ENCODE peak calls at places on chromosomes 3 and 15, in eight cellular contexts. J, K, O, F, Q, Y, E and H are unnamed samples.

GRCh38 chr3:187013080-187013838 is 82.9 kb downstream of the ST6GAL1 start:
- DNase-seq in K (no peak), J (no peak), O (no peak), Q (no peak), E (no peak), Y (no peak), F (peak), H (no peak)

GRCh38 chr3:95798628-95799027 is 1015.8 kb upstream of the EPHA6 start:
- DNase-seq in O (no peak), Q (no peak), Y (no peak), E (no peak), K (no peak), F (no peak), J (no peak), H (no peak)

GRCh38 chr3:39287216-39287858 is 7.5 kb upstream of the CX3CR1 start:
- DNase-seq in J (no peak), K (no peak), Q (no peak), Y (no peak), O (no peak), F (no peak), E (no peak), H (no peak)

GRCh38 chr3:16124636-16125035 is 49.8 kb upstream of the GALNT15 start:
- DNase-seq in K (no peak), E (no peak), F (peak), Q (peak), J (no peak), O (peak), Y (no peak), H (peak)

GRCh38 chr15:100879046-100879445 is 585 bp upstream of the ALDH1A3 start:
- DNase-seq in E (peak), F (peak), Q (no peak), J (peak), Y (no peak), O (no peak), K (no peak), H (no peak)

GRCh38 chr15:100721758-100722550 is 119.6 kb downstream of the ASB7 start:
- DNase-seq in F (peak), O (peak), K (peak), Q (peak), Y (peak), E (peak), J (no peak), H (peak)

GRCh38 chr3:123687286-123687685 is 102.4 kb upstream of the HACD2 start:
- DNase-seq in F (no peak), Q (no peak), E (no peak), K (no peak), O (no peak), J (no peak), Y (peak), H (no peak)

GRCh38 chr3:354433-354832 is 157.9 kb downstream of the CHL1 start:
- DNase-seq in K (no peak), Q (peak), F (peak), Y (peak), O (no peak), J (peak), E (no peak), H (peak)

GRCh38 chr3:66236281-66236680 is 15.5 kb downstream of the SLC25A26 start:
- DNase-seq in O (no peak), K (no peak), Y (no peak), J (peak), Q (no peak), E (no peak), F (peak), H (no peak)

GRCh38 chr15:89669309-89669865 is 9.8 kb downstream of the PLIN1 start:
- DNase-seq in O (no peak), J (no peak), E (peak), K (no peak), Y (no peak), Q (no peak), F (no peak), H (no peak)

GRCh38 chr15:71691700-71692417 is 118.5 kb upstream of the NR2E3 start:
- DNase-seq in F (peak), Q (peak), E (no peak), J (peak), Y (no peak), O (no peak), K (peak), H (no peak)

GRCh38 chr15:77819841-77820728 is 187.4 kb upstream of the LINGO1 start:
- DNase-seq in Y (peak), E (no peak), J (peak), F (peak), O (no peak), Q (no peak), K (no peak), H (no peak)

GRCh38 chr15:70478251-70478990 is 284.9 kb downstream of the UACA start:
- DNase-seq in Y (peak), E (no peak), O (no peak), Q (no peak), J (no peak), K (peak), F (no peak), H (no peak)

GRCh38 chr3:179036226-179036625 is 35.4 kb downstream of the ZMAT3 start:
- DNase-seq in Y (no peak), F (no peak), K (no peak), O (no peak), E (no peak), Q (peak), J (peak), H (peak)

GRCh38 chr3:169144691-169145090 is 518.8 kb downstream of the MECOM start:
- DNase-seq in F (peak), J (no peak), Y (no peak), O (no peak), E (no peak), Q (no peak), K (no peak), H (no peak)

GRCh38 chr3:189529468-189529867 is 101.7 kb upstream of the TP63 start:
- DNase-seq in Y (no peak), E (no peak), K (no peak), O (no peak), Q (no peak), J (no peak), F (no peak), H (no peak)

GRCh38 chr3:134446800-134447199 is 39.0 kb downstream of the ANAPC13 start:
- DNase-seq in K (no peak), E (no peak), J (no peak), F (peak), Q (peak), O (peak), Y (peak), H (no peak)

GRCh38 chr15:87527416-87527815 is 729.1 kb downstream of the NTRK3 start:
- DNase-seq in O (peak), Y (no peak), F (no peak), Q (peak), J (peak), E (no peak), K (no peak), H (peak)

GRCh38 chr3:177468331-177468730 is 271.0 kb upstream of the TBL1XR1 start:
- DNase-seq in F (peak), O (no peak), K (peak), Q (peak), Y (no peak), E (peak), J (peak), H (no peak)

GRCh38 chr15:35088329-35088728 is 3.2 kb upstream of the NANOGP8 start:
- DNase-seq in K (no peak), Y (no peak), J (no peak), O (no peak), F (no peak), Q (no peak), E (no peak), H (peak)

GRCh38 chr3:49173116-49173791 is 1.9 kb downstream of the KLHDC8B start:
- DNase-seq in Y (peak), E (no peak), F (peak), K (no peak), Q (no peak), O (no peak), J (peak), H (no peak)

GRCh38 chr15:69468241-69469121 is 15.9 kb downstream of the RPLP1 start:
- DNase-seq in F (peak), J (peak), Q (peak), O (peak), E (peak), Y (peak), K (no peak), H (peak)

DNA sequence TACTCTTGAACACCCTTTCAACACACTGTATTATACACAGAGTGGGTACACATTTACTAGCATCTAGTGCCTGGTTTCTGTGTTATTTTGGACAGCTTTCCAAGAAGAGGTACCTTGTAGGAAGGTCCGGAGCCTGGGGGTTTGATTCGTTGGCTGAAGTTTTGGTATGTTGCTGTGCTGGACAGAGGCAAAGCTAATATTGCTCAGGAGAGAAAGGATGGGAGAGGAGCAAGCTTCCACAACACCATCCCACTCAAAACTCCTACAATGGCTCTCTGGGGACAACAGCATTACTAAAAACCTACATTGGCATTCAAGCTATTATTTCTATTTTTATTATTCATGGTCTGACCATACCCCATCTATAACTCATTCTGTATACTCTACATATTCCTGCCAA is 1.1 kb upstream of the LYSMD2 start:
- DNase-seq in K (no peak), F (no peak), E (no peak), O (no peak), Y (no peak), Q (no peak), J (no peak), H (no peak)
- H3K27ac ChIP-seq in K (peak), F (no peak), E (no peak), O (no peak), Y (no peak), Q (no peak), J (no peak), H (no peak)

GRCh38 chr15:31343831-31344230 is 17.2 kb downstream of the KLF13 start:
- DNase-seq in K (no peak), Y (no peak), O (no peak), F (no peak), Q (no peak), J (no peak), E (no peak), H (no peak)

GRCh38 chr15:31346367-31347066 is 19.9 kb downstream of the KLF13 start:
- DNase-seq in O (no peak), F (no peak), J (no peak), K (no peak), Q (no peak), Y (no peak), E (no peak), H (no peak)

GRCh38 chr15:31344266-31344665 is 17.6 kb downstream of the KLF13 start:
- DNase-seq in Y (no peak), K (no peak), F (no peak), O (no peak), E (no peak), J (no peak), Q (no peak), H (no peak)

GRCh38 chr15:31345606-31346366 is 19.2 kb downstream of the KLF13 start:
- DNase-seq in F (no peak), Y (no peak), Q (no peak), E (no peak), O (no peak), K (no peak), J (no peak), H (no peak)

GRCh38 chr15:31344824-31345605 is 18.4 kb downstream of the KLF13 start:
- DNase-seq in E (peak), J (no peak), Q (no peak), Y (no peak), F (no peak), K (no peak), O (no peak), H (no peak)
- H3K27ac ChIP-seq in E (peak), J (no peak), Q (no peak), Y (no peak), F (no peak), K (peak), O (no peak), H (no peak)

DNA sequence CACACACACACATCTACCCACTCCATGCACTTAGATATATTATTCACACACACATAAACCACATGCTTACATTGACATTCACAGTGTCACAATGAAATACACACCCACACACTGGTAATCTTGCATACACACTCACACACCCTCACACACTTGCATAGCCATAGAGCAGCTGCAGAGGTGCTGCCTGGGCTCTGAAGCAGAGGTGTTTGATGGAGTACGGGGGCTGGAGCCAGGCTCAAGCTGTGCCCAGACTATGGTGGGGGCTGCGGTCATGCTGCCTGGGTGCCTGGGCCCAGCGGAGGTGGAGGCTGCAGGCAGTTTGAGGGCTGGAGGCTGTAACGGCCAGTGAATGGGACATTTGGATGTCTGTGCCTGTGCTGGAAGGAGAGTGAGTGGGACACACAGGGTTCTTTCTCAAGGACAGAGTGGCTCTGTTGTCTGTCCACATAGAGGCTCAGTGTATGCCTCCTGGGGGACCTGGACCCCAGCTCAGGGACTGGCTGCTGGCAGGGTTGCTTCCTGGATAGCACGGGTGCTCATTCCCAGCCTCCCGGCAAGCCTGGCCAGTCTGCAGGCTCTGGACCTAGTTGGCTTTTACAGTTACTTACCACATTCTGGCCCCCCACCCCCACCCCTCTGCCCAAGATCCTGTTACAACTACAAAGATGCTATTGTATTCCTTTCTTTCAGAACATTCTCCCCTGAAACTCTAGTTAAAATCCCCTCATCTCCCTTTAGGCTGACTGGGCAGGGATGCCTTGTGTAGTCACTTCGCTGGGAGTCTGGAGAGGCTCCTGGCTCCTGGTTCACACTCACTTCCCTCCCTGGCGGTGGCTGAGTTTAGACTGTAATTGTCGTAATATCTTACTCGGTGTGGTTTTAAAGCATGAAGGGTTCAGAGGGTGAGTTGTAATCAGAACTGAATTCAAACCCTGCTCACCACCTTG is 12.5 kb downstream of the GASK1A start:
- DNase-seq in J (peak), E (no peak), Q (peak), K (peak), Y (no peak), O (no peak), F (peak), H (no peak)
- H3K27ac ChIP-seq in J (no peak), E (peak), Q (no peak), K (peak), Y (no peak), O (no peak), F (no peak), H (no peak)

GRCh38 chr3:141738636-141739363 is 702 bp downstream of the RNF7 start:
- DNase-seq in Q (peak), O (no peak), E (no peak), F (peak), J (peak), K (no peak), Y (peak), H (peak)

GRCh38 chr3:141735176-141735575 is 2.9 kb upstream of the RNF7 start:
- DNase-seq in Y (no peak), F (no peak), J (no peak), Q (no peak), K (no peak), O (no peak), E (no peak), H (no peak)

GRCh38 chr3:141735789-141736465 is 2.2 kb upstream of the RNF7 start:
- DNase-seq in J (no peak), Y (no peak), E (no peak), F (no peak), O (no peak), K (no peak), Q (no peak), H (no peak)

GRCh38 chr3:141737828-141738635 is at the start of gene RNF7:
- DNase-seq in E (peak), J (peak), K (peak), Q (peak), O (peak), F (peak), Y (peak), H (peak)

GRCh38 chr3:141737108-141737507 is 990 bp upstream of the RNF7 start:
- DNase-seq in K (no peak), F (no peak), E (no peak), Y (no peak), Q (no peak), O (no peak), J (no peak), H (no peak)
- H3K27ac ChIP-seq in K (peak), F (no peak), E (no peak), Y (no peak), Q (no peak), O (no peak), J (no peak), H (no peak)

DNA sequence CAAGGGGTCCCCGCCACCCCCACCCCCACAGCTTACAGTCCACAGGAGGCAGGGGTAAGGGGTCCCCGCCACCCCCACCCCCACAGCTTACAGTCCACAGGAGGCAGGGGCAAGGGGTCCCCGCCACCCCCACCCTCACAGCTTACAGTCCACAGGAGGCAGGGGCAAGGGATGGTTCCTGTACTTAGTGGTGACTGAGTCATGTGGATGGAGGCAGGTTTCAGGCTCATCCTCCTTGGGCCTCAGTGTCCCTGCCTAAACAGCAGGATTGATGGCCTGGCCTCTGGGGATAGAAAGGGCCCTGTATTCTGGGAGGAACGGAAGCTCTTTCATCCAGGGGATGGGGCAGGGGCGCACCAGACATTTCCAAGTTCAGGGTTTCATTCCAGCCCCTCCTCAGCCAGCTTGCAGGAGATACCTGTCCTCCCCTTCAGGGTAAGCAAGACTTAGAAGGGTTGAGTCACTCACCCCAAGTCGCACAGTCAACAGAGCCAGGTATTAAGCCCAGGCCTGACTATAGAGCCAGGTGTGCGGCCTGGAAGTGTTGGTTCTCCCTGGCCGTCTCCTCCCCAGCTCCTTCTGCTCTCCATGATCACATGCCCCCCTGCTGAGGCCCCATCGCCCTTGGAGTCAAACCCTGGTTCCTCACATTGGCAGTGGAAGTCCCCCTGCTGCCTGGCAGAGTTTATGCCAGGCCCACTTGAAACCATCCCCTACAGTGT is 12.5 kb downstream of the CSK start:
- DNase-seq in J (no peak), Y (no peak), F (no peak), E (no peak), Q (no peak), K (no peak), O (no peak), H (peak)
- H3K27ac ChIP-seq in J (no peak), Y (no peak), F (no peak), E (no peak), Q (no peak), K (no peak), O (peak), H (no peak)

DNA sequence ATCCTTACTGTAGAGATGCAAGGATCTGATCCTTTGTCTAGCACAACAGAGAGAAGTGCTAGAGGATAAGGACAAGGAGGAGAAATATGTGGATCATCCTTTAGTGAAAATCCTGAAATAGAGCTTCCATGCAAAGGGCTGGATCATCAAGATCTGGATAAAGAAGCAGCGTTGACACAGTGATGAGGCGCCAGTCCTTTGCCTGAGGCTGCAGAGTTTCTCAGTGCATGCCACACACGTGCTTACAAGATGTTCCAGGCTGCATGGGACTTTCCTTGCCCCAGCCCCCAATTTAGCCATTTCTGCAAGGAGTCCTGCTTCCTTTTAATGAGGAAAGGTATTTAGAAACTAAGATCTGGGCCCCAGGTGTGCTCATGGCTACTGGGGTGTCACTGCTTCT is 7.2 kb upstream of the ABTB1 start:
- DNase-seq in Q (no peak), F (no peak), Y (no peak), E (no peak), O (no peak), J (no peak), K (no peak), H (peak)
- H3K27ac ChIP-seq in Q (no peak), F (no peak), Y (no peak), E (no peak), O (no peak), J (no peak), K (no peak), H (no peak)

GRCh38 chr15:76327191-76328105 is 9.1 kb upstream of the ISL2 start:
- DNase-seq in K (no peak), E (no peak), Y (no peak), O (no peak), F (no peak), Q (peak), J (peak), H (no peak)

GRCh38 chr15:76330281-76330680 is 6.3 kb upstream of the ISL2 start:
- DNase-seq in F (peak), J (peak), E (no peak), O (no peak), Y (peak), K (peak), Q (no peak), H (peak)

GRCh38 chr15:76328962-76329361 is 7.6 kb upstream of the ISL2 start:
- DNase-seq in E (no peak), F (no peak), O (peak), Q (no peak), Y (no peak), K (no peak), J (no peak), H (no peak)

GRCh38 chr15:76325704-76326103 is 10.9 kb upstream of the ISL2 start:
- DNase-seq in E (no peak), K (no peak), F (no peak), O (no peak), Y (no peak), J (no peak), Q (no peak), H (no peak)

GRCh38 chr15:76328106-76328696 is 8.4 kb upstream of the ISL2 start:
- DNase-seq in E (no peak), Y (no peak), O (no peak), J (no peak), Q (no peak), K (no peak), F (no peak), H (no peak)
- H3K27ac ChIP-seq in E (no peak), Y (no peak), O (no peak), J (no peak), Q (no peak), K (no peak), F (no peak), H (no peak)

DNA sequence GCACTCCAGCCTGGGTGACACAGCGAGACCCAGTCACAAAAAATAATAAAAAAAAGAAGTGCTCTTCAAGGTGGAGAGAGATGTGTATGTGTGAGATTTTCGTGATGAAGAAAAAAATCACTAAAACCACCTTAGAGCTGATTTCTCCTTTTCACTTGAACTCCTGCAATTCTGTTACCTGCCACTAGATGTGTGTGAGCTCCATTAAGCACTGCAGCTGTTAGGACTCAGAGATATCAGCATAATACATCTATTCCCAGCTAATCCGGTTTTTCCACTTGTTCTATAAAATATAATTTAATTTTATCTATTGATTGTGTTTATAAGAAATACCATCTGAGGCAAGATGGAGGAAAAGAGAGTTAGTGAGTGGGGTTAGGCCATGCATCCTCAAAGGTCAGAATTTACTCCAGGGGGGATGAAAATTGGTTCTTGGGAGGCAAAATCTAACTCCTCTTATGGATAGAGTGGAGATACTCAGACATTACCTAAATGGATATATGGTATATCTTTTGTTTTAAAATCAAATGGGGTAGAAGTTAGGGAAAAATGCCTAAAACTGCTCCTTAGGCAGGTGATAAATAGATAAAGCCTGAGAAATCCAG is 152.7 kb downstream of the IL20RB start:
- DNase-seq in Y (peak), F (peak), K (no peak), Q (peak), E (no peak), J (peak), O (no peak), H (no peak)
- H3K27ac ChIP-seq in Y (no peak), F (no peak), K (no peak), Q (no peak), E (no peak), J (no peak), O (no peak), H (no peak)